ENCODE peak calls at places on chromosomes 2 and 18, in four cellular contexts. N, P, D and X are unnamed samples. For H3K4me1 and H3K36me3, the result is how much of the 10 kb centered on the place peaks cover.

GRCh38 chr2:37569986-37570688 is 101.3 kb downstream of the CDC42EP3 start:
- DNase-seq in N (peak), P (no peak), D (peak), X (peak)

GRCh38 chr2:126664234-126664633 is 8.3 kb downstream of the GYPC start:
- DNase-seq in D (no peak), N (no peak), P (no peak), X (no peak)

GRCh38 chr2:173109253-173110188 is 33.9 kb downstream of the MAP3K20 start:
- DNase-seq in N (peak), P (no peak), D (peak), X (peak)

GRCh38 chr2:1697601-1698000 is 46.7 kb downstream of the PXDN start:
- DNase-seq in D (no peak), N (no peak), P (no peak), X (no peak)

GRCh38 chr2:131156452-131157149 is 51.5 kb downstream of the PLEKHB2 start:
- DNase-seq in P (no peak), N (peak), D (no peak), X (no peak)

GRCh38 chr2:80105020-80105419 is 199.5 kb downstream of the LRRTM1 start:
- DNase-seq in P (no peak), D (peak), N (peak), X (peak)

GRCh38 chr2:204086167-204086566 is 149.6 kb downstream of the ICOS start:
- DNase-seq in N (no peak), D (no peak), P (no peak), X (no peak)

GRCh38 chr2:55399815-55400214 is 19.8 kb downstream of the CCDC88A start:
- DNase-seq in N (peak), D (no peak), P (no peak), X (no peak)

GRCh38 chr2:120466704-120467054 is 120.7 kb downstream of the INHBB start:
- DNase-seq in N (peak), D (no peak), P (no peak), X (peak)

DNA sequence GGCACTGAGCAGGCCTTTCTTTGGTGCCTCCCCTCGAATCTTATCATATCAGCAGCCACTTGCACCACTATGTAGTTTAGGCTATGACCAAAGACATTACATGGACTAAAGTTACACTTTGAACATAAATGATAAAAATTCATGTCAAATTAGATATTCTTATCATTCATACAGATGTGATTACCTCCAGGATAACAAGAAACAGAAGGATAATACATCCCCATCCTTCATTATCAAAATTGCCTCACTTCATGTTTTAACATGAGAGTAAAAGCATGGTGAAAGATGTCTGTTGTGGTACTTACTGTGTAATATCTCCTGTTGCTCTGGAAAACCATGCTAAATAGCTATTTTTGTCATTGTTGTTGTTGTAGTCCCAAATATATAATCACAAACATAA is 230.8 kb upstream of the RND3 start:
- DNase-seq in N (no peak), D (no peak), P (no peak), X (no peak)
- H3K4me1 ChIP-seq in N (under half), D (under half), P (under half), X (under half)

GRCh38 chr2:238381341-238382130 is 45.2 kb upstream of the ASB1 start:
- DNase-seq in D (no peak), P (no peak), N (no peak), X (no peak)

GRCh38 chr2:238378230-238379095 is 48.3 kb upstream of the ASB1 start:
- DNase-seq in P (no peak), D (no peak), N (no peak), X (no peak)

GRCh38 chr2:238380785-238381184 is 45.9 kb upstream of the ASB1 start:
- DNase-seq in N (peak), P (peak), D (peak), X (peak)

GRCh38 chr2:238380336-238380735 is 46.4 kb upstream of the ASB1 start:
- DNase-seq in N (no peak), D (no peak), P (no peak), X (no peak)

DNA sequence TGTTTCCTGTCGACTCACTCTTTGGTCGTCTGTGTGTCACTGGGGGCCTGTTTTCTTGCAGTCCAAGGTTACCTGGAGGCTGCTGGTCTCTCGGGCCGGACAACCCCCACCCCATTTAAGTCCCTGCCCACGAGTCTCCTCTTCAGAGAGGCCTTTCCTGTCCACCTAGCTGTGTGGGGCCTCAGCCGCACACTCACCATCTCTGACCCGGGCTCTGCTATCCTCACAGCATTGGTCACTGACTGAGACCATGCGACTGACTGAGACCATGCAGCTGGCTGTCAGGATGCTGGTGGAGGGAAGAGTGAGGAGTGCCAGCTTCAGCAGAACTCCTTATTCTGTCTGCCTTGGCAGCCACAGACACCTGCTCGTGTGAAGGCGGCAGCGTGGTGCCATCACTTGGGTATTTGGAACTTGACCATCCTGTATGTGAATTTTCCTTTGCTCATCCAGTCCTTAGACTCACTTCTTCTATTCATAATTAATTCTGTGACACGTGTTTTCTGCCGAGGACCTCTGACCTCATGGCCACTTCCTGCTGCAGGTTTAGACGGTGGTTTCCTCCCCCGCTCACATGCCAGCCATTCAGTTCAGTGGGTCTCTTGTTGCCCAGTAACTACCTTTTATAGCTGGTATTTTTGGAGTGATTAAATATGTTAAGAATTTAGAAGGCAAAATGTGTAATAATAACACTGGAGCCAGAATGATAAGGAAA is 47.5 kb upstream of the ASB1 start:
- DNase-seq in P (no peak), D (peak), N (peak), X (peak)
- H3K9ac ChIP-seq in P (no peak), D (no peak), N (no peak), X (no peak)

GRCh38 chr2:239136203-239136602 is 264.6 kb downstream of the HDAC4 start:
- DNase-seq in N (no peak), D (no peak), P (no peak), X (no peak)

GRCh38 chr2:239138610-239139009 is 262.2 kb downstream of the HDAC4 start:
- DNase-seq in D (no peak), N (no peak), P (no peak), X (no peak)

GRCh38 chr2:239137890-239138283 is 262.9 kb downstream of the HDAC4 start:
- DNase-seq in D (no peak), P (no peak), N (no peak), X (no peak)

GRCh38 chr2:239136762-239137161 is 264.1 kb downstream of the HDAC4 start:
- DNase-seq in N (no peak), D (no peak), P (no peak), X (no peak)

GRCh38 chr2:239137165-239137889 is 263.5 kb downstream of the HDAC4 start:
- DNase-seq in P (no peak), D (no peak), N (no peak), X (no peak)
- H3K36me3 ChIP-seq in P (under half), D (half or more), N (under half), X (under half)

GRCh38 chr2:43135583-43135982 is 90.8 kb downstream of the ZFP36L2 start:
- DNase-seq in N (no peak), P (no peak), D (no peak), X (no peak)
- H3K4me1 ChIP-seq in N (under half), P (under half), D (under half), X (under half)

GRCh38 chr18:79404567-79404910 is 8.8 kb downstream of the NFATC1 start:
- DNase-seq in P (no peak), D (no peak), N (peak), X (no peak)
- H3K9ac ChIP-seq in P (no peak), D (no peak), N (peak), X (no peak)

DNA sequence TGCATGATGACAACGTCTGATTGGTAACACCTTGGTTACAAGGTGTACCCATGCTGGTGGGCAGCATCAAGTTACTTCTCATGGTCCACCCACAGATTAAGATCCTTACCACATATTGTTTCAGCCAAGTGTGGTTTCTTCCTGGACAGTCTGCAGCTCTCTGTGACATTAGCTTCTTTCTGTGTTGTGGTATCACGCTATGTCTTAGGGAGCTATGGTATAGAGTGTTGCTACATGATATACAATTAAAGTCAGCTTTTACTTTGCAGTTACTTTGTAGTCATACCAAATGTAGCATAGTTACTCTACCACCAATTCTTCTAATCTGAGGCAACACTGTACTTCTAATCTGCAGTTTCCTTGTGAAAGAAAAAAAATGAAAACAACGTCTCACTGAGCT is 48.8 kb downstream of the ZCCHC2 start:
- DNase-seq in P (no peak), N (no peak), D (no peak), X (no peak)
- H3K36me3 ChIP-seq in P (under half), N (under half), D (under half), X (half or more)

DNA sequence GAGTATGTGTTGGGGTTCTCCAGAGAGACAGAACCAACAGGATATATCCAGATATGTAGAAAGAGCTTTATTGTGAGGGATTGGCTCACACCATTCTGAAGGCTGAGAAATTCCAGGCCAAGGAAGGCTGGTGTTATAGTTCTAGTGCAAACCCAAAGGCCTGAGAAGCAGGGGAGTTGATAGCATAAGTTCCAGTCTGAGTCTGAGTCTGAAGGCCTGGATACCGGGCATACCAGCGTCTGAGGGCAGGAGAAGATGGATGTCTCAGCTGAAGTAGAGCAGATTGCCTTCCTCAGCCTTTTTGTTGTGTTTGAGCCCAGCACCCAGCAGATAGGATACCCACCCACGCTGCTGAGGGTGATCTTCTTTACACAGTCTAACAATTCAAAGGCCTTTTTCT is 211.7 kb upstream of the RASGRP3 start:
- DNase-seq in P (no peak), N (peak), D (no peak), X (peak)
- H3K4me1 ChIP-seq in P (under half), N (under half), D (under half), X (under half)